ENCODE peak calls at places on chromosomes 3 and 15, in nine cellular contexts. L is fibroblast of mammary gland, W is GM13976, Q is cardiac muscle cell, H is RWPE1, R is WTC11, V is OCI-LY7, N is kidney, G is psoas muscle. T is an unnamed sample.

GRCh38 chr3:174016186-174016585 is 618.6 kb downstream of the NLGN1 start:
- DNase-seq in V (no peak), R (no peak), Q (peak; percentile 39), G (no peak), W (no peak), L (peak; percentile 95), H (no peak), N (no peak), T (peak; percentile 46)

GRCh38 chr3:13543251-13543650 is 5.7 kb upstream of the FBLN2 start:
- DNase-seq in G (peak; percentile 84), V (no peak), N (peak; percentile 75), Q (peak; percentile 96), R (no peak), L (peak; percentile 96), W (no peak), H (peak; percentile 77), T (peak; percentile 84)

GRCh38 chr15:81336568-81336967 is 12.6 kb upstream of the STARD5 start:
- DNase-seq in N (no peak), R (no peak), H (peak; percentile 23), L (peak; percentile 54), G (no peak), Q (peak; percentile 64), V (peak; percentile 69), W (peak; percentile 36), T (no peak)

GRCh38 chr15:64894395-64895056 is 17.2 kb upstream of the ANKDD1A start:
- DNase-seq in W (peak; percentile 81), Q (no peak), V (peak; percentile 86), L (no peak), R (peak; percentile 55), H (no peak), N (peak; percentile 90), G (peak; percentile 22), T (no peak)

GRCh38 chr15:99651023-99651807 is 82.0 kb downstream of the LYSMD4 start:
- DNase-seq in V (no peak), R (no peak), N (no peak), G (no peak), L (peak; percentile 77), W (no peak), H (peak; percentile 58), Q (peak; percentile 11), T (no peak)

GRCh38 chr15:39232512-39232911 is 348.4 kb upstream of the THBS1 start:
- DNase-seq in H (peak; percentile 86), W (no peak), V (no peak), G (peak; percentile 9), Q (peak; percentile 37), L (peak; percentile 90), N (no peak), R (no peak), T (peak; percentile 84)

GRCh38 chr3:9109570-9109914 is 139.9 kb downstream of the SRGAP3 start:
- DNase-seq in R (no peak), N (no peak), V (no peak), G (no peak), H (no peak), L (no peak), Q (no peak), W (no peak), T (no peak)

GRCh38 chr15:70741677-70742293 is 21.6 kb downstream of the UACA start:
- DNase-seq in L (peak; percentile 80), G (no peak), R (no peak), V (no peak), H (peak; percentile 80), N (no peak), Q (peak; percentile 45), W (no peak), T (no peak)

GRCh38 chr3:132231633-132232032 is 85.6 kb upstream of the ACP3 start:
- DNase-seq in Q (peak; percentile 64), V (no peak), N (no peak), R (peak; percentile 24), G (no peak), H (no peak), W (no peak), L (peak; percentile 72), T (peak; percentile 11)

GRCh38 chr3:46846624-46847542 is 16.4 kb downstream of the MYL3 start:
- DNase-seq in G (no peak), N (peak; percentile 71), W (no peak), V (no peak), H (no peak), R (no peak), Q (no peak), L (no peak), T (no peak)

GRCh38 chr3:46849686-46850467 is 13.4 kb downstream of the MYL3 start:
- DNase-seq in G (no peak), Q (no peak), W (no peak), N (peak; percentile 35), L (peak; percentile 15), V (no peak), H (no peak), R (no peak), T (no peak)

GRCh38 chr3:46847744-46848143 is 15.5 kb downstream of the MYL3 start:
- DNase-seq in Q (no peak), R (no peak), H (no peak), L (no peak), V (no peak), W (no peak), N (peak; percentile 30), G (no peak), T (no peak)

GRCh38 chr3:46849098-46849631 is 14.1 kb downstream of the MYL3 start:
- DNase-seq in H (no peak), G (no peak), V (no peak), R (no peak), L (no peak), W (no peak), Q (no peak), N (peak; percentile 63), T (no peak)

GRCh38 chr3:46848271-46849097 is 14.8 kb downstream of the MYL3 start:
- DNase-seq in L (peak; percentile 91), G (peak; percentile 47), R (peak; percentile 83), W (no peak), H (no peak), V (peak; percentile 19), Q (peak; percentile 98), N (peak; percentile 52), T (no peak)
- TF ChIP-seq CTCF in L (peak; percentile 62), G (peak; percentile 38), R (peak; percentile 24), W (no peak), H (no peak), V (peak; percentile 75), Q (peak; percentile 83), N (no peak), T (peak; percentile 65)

GRCh38 chr15:72835289-72835890 is 51.8 kb upstream of the ADPGK start:
- DNase-seq in G (no peak), R (peak; percentile 50), W (no peak), H (no peak), Q (peak; percentile 27), N (no peak), V (peak; percentile 6), L (peak; percentile 6), T (no peak)
- TF ChIP-seq CTCF in G (peak; percentile 16), R (no peak), W (no peak), H (no peak), Q (peak; percentile 52), N (peak; percentile 11), V (peak; percentile 59), L (peak; percentile 33), T (peak; percentile 42)

GRCh38 chr3:31724681-31725080 is 192.0 kb downstream of the STT3B start:
- DNase-seq in R (no peak), L (peak; percentile 27), W (peak; percentile 18), N (no peak), V (peak; percentile 65), H (no peak), Q (peak; percentile 22), G (no peak), T (no peak)
- TF ChIP-seq CTCF in R (no peak), L (peak; percentile 23), W (no peak), N (peak; percentile 4), V (peak; percentile 81), H (no peak), Q (peak; percentile 28), G (no peak), T (no peak)

GRCh38 chr15:33007295-33007855 is 187.1 kb downstream of the FMN1 start:
- DNase-seq in H (peak; percentile 26), W (no peak), R (no peak), Q (peak; percentile 74), L (peak; percentile 67), G (no peak), N (no peak), V (no peak), T (no peak)
- TF ChIP-seq CTCF in H (peak; percentile 25), W (no peak), R (no peak), Q (peak; percentile 41), L (peak; percentile 46), G (no peak), N (no peak), V (peak; percentile 23), T (no peak)

GRCh38 chr3:141063831-141064230 is 12.7 kb downstream of the SPSB4 start:
- DNase-seq in V (no peak), H (no peak), N (no peak), Q (no peak), G (no peak), R (no peak), L (no peak), W (no peak), T (no peak)
- TF ChIP-seq CTCF in V (no peak), H (no peak), N (no peak), Q (no peak), G (no peak), R (no peak), L (no peak), W (no peak), T (no peak)

DNA sequence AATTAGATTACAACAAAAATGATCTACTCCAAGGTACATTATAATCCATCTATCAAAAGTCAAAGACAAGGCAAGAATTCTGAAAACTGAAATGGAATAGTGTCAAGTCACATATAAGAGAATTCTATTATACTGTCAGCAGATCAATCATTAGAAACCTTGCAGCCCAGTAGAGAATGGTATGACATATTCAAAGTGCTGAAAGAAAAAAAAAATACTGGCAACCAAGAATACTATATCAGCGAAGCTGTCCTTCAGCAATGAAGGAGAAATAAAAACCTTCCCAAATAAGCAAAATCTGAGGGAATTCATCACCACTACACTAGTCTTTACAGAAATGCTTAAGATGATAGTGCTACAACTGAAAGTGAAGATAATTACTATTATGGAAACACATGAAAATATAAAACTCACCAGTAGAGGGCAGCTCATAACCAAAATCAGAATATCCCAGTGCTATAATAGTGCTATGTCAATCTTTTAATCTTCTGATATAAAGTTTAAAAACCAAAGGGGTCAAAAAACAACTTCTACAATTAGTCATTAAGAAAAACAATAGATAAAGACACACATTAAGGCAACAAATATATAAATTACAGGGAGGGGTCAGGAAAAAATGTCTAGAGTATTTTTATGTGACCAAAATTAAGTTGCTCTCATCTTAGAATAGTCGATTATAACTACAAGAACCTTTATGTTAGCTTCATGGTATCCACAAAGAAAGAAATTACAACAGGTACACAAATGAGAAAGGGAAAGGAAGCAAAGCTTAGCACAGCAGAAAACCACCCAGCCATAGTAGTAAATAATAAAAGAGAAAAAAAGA is 190.7 kb upstream of the CNTN6 start:
- DNase-seq in G (no peak), Q (peak; percentile 9), N (no peak), V (peak; percentile 22), H (no peak), W (peak; percentile 6), R (no peak), L (peak; percentile 11), T (no peak)
- TF ChIP-seq CTCF in G (peak; percentile 8), Q (peak; percentile 42), N (no peak), V (peak; percentile 87), H (peak; percentile 18), W (no peak), R (no peak), L (peak; percentile 51), T (peak; percentile 38)

GRCh38 chr15:63029701-63030100 is 12.8 kb upstream of the TPM1 start:
- DNase-seq in L (no peak), H (no peak), N (no peak), R (no peak), Q (no peak), G (no peak), V (no peak), W (no peak), T (no peak)
- TF ChIP-seq CTCF in L (no peak), H (no peak), N (no peak), R (no peak), Q (no peak), G (no peak), V (no peak), W (no peak), T (no peak)

T was measured in AG09309.